ENCODE peak calls at places on chromosome 5, in four cellular contexts. I is prostate gland, K is keratinocyte, T is left ventricle myocardium inferior. P is an unnamed sample.

GRCh38 chr5:117188207-117188606 is 613.6 kb upstream of the SEMA6A start:
- DNase-seq in K (no peak), T (no peak), I (no peak), P (no peak)

GRCh38 chr5:138829341-138829740 is 45.8 kb downstream of the LRRTM2 start:
- DNase-seq in I (no peak), T (no peak), K (no peak), P (peak; percentile 52)

GRCh38 chr5:43400082-43400481 is 12.1 kb downstream of the CCL28 start:
- DNase-seq in K (no peak), I (no peak), T (no peak), P (peak; percentile 36)

GRCh38 chr5:106545325-106545724 is 1125.4 kb downstream of the EFNA5 start:
- DNase-seq in T (no peak), I (no peak), K (no peak), P (no peak)

GRCh38 chr5:2779459-2779858 is 28.0 kb upstream of the IRX2 start:
- DNase-seq in K (no peak), T (no peak), I (no peak), P (no peak)

GRCh38 chr5:147248584-147248983 is 13.8 kb downstream of the STK32A start:
- DNase-seq in I (no peak), K (no peak), T (no peak), P (no peak)

GRCh38 chr5:157529002-157529401 is 46.6 kb downstream of the ADAM19 start:
- DNase-seq in T (no peak), I (no peak), K (no peak), P (no peak)

GRCh38 chr5:72482046-72482445 is 25.2 kb downstream of the ZNF366 start:
- DNase-seq in K (no peak), I (no peak), T (no peak), P (no peak)

GRCh38 chr5:175378444-175379028 is 65.4 kb downstream of the DRD1 start:
- DNase-seq in T (no peak), I (peak; percentile 67), K (peak; percentile 5), P (no peak)

GRCh38 chr5:40799248-40799647 is 1.1 kb upstream of the PRKAA1 start:
- DNase-seq in I (no peak), T (no peak), K (no peak), P (no peak)

GRCh38 chr5:74490814-74491213 is 149.7 kb downstream of the ENC1 start:
- DNase-seq in T (no peak), I (no peak), K (no peak), P (no peak)

DNA sequence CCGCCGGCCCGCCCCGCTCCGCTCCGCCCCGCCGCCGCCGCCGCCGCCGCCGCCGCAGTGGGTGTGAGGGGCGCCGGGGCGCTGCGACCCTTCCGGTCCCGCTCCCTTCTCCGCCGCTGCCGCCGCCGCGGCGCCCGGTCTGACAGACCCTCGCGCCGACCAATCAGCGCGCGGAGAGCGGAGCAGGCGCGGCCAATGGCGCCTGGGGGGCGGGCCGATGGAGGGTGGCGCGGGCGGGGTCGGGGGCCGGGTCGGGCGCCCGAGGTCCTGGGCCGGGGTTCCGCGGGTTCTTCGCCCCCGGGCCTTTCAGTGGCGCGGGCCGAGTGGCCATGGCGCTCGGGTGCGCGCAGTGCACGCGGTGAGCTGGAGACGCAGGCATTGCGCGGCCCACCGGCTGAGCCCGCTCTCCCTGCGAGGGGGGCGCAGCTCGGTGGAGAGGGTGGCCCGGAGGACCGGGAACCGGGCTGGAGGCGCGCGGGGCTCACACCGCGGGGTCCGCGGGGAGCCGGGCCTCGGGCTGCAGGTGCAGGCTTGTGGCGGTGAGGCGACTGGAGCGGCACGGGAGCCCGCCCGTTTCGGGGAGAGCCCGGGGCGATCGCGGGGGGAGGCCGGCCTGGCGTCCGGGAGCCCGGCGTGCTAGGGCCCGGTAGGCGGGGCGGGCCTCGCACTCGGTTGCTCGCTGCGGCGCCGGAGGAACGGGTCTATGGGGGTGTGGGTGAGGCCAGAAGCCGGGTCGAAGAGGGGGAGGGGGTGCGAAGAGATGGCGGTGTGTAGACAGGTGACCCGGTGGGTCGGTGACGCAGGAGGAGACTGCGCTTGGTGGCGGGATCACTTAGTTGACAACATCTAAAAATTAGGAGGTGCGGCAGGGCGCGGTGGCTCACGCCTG is at the start of gene MAPK9:
- DNase-seq in T (peak; percentile 86), K (no peak), I (peak; percentile 74), P (peak; percentile 73)
- H3K4me3 ChIP-seq in T (peak within 1 kb of the TSS; percentile 99), K (peak within 1 kb of the TSS; percentile 65), I (peak within 1 kb of the TSS; percentile 98), P (peak within 1 kb of the TSS; percentile 76)

GRCh38 chr5:178111925-178112324 is 1.4 kb upstream of the N4BP3 start:
- DNase-seq in T (no peak), I (no peak), K (no peak), P (peak; percentile 74)

GRCh38 chr5:178112545-178112944 is 787 bp upstream of the N4BP3 start:
- DNase-seq in K (no peak), I (no peak), T (no peak), P (no peak)

GRCh38 chr5:178114325-178115135 is 1.2 kb downstream of the N4BP3 start:
- DNase-seq in K (no peak), T (no peak), I (no peak), P (no peak)

GRCh38 chr5:178113841-178114324 is 551 bp downstream of the N4BP3 start:
- DNase-seq in K (no peak), I (no peak), T (no peak), P (no peak)

GRCh38 chr5:178113141-178113787 is at the start of gene N4BP3:
- DNase-seq in I (peak; percentile 62), K (no peak), T (no peak), P (peak; percentile 63)
- TF ChIP-seq CTCF in I (no peak), K (no peak), T (no peak), P (no peak)

GRCh38 chr5:123949043-123949804 is 437.2 kb downstream of the CSNK1G3 start:
- DNase-seq in K (no peak), I (no peak), T (no peak), P (no peak)
- H3K4me3 ChIP-seq in K (no peak overlapping the region), I (no peak overlapping the region), T (no peak overlapping the region), P (no peak overlapping the region)

DNA sequence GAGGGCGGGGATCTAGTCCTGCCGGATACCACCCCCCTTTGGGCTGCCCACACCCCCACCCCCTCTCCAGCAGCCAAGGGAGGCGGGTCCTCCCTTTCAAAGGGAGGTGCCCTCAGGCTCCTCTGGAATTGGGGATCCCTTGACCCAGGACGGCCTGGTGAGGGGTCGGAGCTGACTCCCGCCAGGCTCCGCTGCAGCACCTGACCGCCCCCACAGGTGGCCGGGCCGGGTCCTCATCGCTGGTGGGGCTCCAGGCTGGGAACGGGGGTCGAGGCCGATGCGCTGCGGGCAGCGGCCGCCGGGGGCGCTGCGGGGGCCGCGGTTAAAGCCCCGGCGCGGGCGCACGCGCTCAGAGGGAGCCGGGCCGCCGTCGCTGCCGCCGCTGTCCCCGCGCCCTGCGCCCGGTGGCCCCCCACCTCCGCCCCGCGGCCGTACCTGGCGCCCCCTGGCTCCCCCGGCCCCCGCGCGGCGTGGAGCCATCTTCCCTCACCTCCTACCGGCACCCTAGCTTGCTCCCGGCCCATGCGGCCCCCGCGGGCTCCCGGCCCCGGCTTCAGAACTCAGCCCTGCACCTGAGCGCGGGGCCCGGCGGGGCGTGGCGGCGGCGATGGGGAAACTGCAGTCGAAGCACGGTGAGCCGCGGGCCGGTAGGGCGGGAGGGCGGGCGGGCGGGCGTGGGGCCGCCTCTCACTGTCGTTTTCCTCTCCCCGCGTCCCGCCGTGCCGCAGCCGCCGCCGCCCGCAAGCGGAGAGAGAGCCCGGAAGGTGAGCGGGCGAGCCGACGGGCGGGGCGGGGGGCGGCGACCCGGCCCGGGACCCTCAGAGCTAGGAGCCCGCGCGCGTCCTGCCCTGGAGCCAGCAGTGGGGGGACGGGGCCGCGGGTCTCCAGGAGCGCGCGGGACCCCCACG is at the start of gene NKD2:
- DNase-seq in K (no peak), T (peak; percentile 25), I (no peak), P (no peak)
- TF ChIP-seq CTCF in K (no peak), T (peak; percentile 75), I (peak; percentile 64), P (peak; percentile 28)

GRCh38 chr5:141342773-141343172 is 856 bp upstream of the PCDHGA3 start:
- DNase-seq in K (no peak), T (no peak), I (no peak), P (no peak)

GRCh38 chr5:141343242-141343952 is at the start of gene PCDHGA3:
- DNase-seq in T (no peak), I (no peak), K (no peak), P (peak; percentile 45)

GRCh38 chr5:141345327-141345726 is 1.7 kb downstream of the PCDHGA3 start:
- DNase-seq in T (no peak), I (no peak), K (no peak), P (no peak)

GRCh38 chr5:141338538-141339306 is at the start of gene PCDHGA2:
- DNase-seq in K (no peak), I (no peak), T (no peak), P (peak; percentile 79)

DNA sequence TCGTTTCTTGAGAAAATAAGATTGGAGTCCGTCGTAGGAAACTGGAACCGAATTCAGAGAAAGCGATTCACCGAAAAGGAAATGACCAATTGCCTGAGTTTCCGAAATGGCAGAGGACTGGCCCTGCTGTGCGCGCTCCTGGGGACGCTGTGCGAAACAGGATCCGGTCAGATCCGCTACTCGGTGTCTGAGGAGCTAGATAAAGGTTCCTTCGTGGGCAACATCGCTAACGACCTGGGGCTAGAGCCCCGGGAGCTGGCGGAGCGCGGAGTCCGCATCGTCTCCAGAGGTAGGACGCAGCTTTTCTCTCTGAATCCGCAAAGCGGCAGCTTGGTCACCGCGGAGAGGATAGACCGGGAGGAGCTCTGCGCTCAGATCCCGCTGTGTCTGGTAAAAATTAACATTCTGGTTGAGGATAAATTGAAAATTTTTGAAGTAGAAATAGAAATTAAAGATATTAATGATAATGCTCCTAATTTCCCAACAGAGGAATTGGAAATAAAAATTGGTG is 379 bp downstream of the PCDHGA3 start:
- DNase-seq in T (no peak), K (no peak), I (no peak), P (no peak)
- H3K4me3 ChIP-seq in T (peak overlapping the region; percentile 65), K (no peak overlapping the region), I (no peak overlapping the region), P (peak overlapping the region; percentile 41)

DNA sequence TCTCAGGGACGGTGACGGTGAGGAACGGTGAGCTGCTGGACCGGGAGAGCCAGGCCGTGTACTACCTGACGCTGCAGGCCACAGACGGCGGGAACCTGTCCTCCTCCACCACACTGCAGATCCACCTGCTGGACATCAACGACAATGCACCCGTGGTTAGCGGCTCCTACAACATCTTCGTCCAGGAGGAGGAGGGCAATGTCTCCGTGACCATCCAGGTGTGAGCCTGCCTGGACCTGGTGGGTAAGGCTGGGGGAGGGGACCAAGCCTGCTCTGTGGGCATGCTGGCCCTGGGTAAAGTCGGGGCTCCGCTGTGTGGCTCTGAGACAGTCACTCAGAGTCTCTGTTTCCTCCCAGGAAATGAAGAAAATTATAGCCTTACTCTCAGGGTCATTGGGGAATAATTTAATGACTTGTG is 29.3 kb downstream of the CDHR2 start:
- DNase-seq in I (peak; percentile 83), K (no peak), T (peak; percentile 23), P (peak; percentile 69)
- TF ChIP-seq CTCF in I (peak; percentile 77), K (peak; percentile 63), T (peak; percentile 55), P (peak; percentile 48)